ENCODE peak calls at places on chromosome X, in seven cellular contexts. A is CD8-positive, alpha-beta T cell; M is M059J; R is GM19239; H is activated T-helper 9 cell treated with anti-CD3 and anti-CD28 coated beads, Interleukin-2, amount 50 U/mL, for 16 hours; P is germinal center; G is choroid plexus epithelial cell. Z is an unnamed sample.

GRCh38 chrX:111041018-111041462 is 55.0 kb upstream of the PAK3 start:
- DNase-seq in M (peak; percentile 97), R (no peak), P (no peak), A (no peak), H (no peak), G (peak; percentile 44), Z (peak; percentile 92)

GRCh38 chrX:98448524-98448923 is 1564.8 kb downstream of the RPA4 start:
- DNase-seq in G (no peak), P (no peak), M (no peak), H (no peak), R (no peak), A (no peak), Z (no peak)

GRCh38 chrX:38627683-38628082 is 66.3 kb downstream of the TSPAN7 start:
- DNase-seq in M (peak; percentile 5), R (peak; percentile 1), G (peak; percentile 37), H (no peak), A (no peak), P (peak; percentile 7), Z (peak; percentile 57)

GRCh38 chrX:130299279-130300009 is 30.7 kb upstream of the ZNF280C start:
- DNase-seq in P (no peak), A (no peak), H (no peak), R (no peak), G (no peak), M (peak; percentile 37), Z (no peak)

GRCh38 chrX:154458954-154459829 is 1.1 kb downstream of the PLXNA3 start:
- DNase-seq in R (no peak), H (no peak), A (no peak), P (peak; percentile 11), G (no peak), M (peak; percentile 60), Z (peak; percentile 29)

GRCh38 chrX:147570483-147570882 is 341.2 kb upstream of the FMR1 start:
- DNase-seq in M (no peak), R (no peak), H (no peak), G (no peak), P (no peak), A (no peak), Z (peak; percentile 12)

GRCh38 chrX:5236096-5236495 is 992.6 kb downstream of the NLGN4X start:
- DNase-seq in R (no peak), A (no peak), P (no peak), H (no peak), G (no peak), M (peak; percentile 0), Z (peak; percentile 0)

GRCh38 chrX:2933125-2933900 is 4.2 kb upstream of the ARSD start:
- DNase-seq in H (no peak), M (peak; percentile 66), G (no peak), P (no peak), A (no peak), R (no peak), Z (peak; percentile 50)

GRCh38 chrX:85379174-85379907 is at the start of gene POF1B:
- DNase-seq in P (no peak), A (no peak), H (no peak), G (no peak), R (no peak), M (no peak), Z (peak; percentile 5)

GRCh38 chrX:3532571-3532970 is 180.9 kb downstream of the PRKX start:
- DNase-seq in G (no peak), R (no peak), M (peak; percentile 53), A (no peak), P (no peak), H (no peak), Z (no peak)

Z was measured in MCF 10A.